ENCODE peak calls at places on chromosome 2, in six cellular contexts. B is HCT116, R is GM12878, E is K562, Y is HepG2, T is H1. V is an unnamed sample.
A peak's percentile ranks its signal among the peaks of the same experiment; 100 is the strongest.

GRCh38 chr2:239726631-239727181 is 298.4 kb downstream of the NDUFA10 start:
- DNase-seq in B (no peak), R (no peak), E (no peak), Y (no peak), T (no peak), V (no peak)

GRCh38 chr2:20171445-20171977 is 53.4 kb downstream of the SDC1 start:
- DNase-seq in B (no peak), R (no peak), E (no peak), Y (peak; percentile 64), T (no peak), V (no peak)

GRCh38 chr2:128594953-128595677 is 276.4 kb upstream of the HS6ST1 start:
- DNase-seq in B (no peak), R (no peak), E (no peak), Y (peak; percentile 77), T (peak; percentile 8), V (no peak)

GRCh38 chr2:159267926-159268325 is 18.6 kb downstream of the WDSUB1 start:
- DNase-seq in B (no peak), R (no peak), E (no peak), Y (no peak), T (no peak), V (no peak)

GRCh38 chr2:21836261-21836660 is 712.5 kb downstream of the TDRD15 start:
- DNase-seq in B (no peak), R (no peak), E (no peak), Y (no peak), T (no peak), V (no peak)

GRCh38 chr2:185291035-185291647 is 447.5 kb upstream of the FSIP2 start:
- DNase-seq in B (peak; percentile 40), R (no peak), E (no peak), Y (peak; percentile 64), T (peak; percentile 74), V (peak; percentile 61)

GRCh38 chr2:173446722-173447121 is 92.0 kb downstream of the CDCA7 start:
- DNase-seq in B (no peak), R (no peak), E (no peak), Y (no peak), T (no peak), V (no peak)

GRCh38 chr2:127191331-127192219 is 28.5 kb downstream of the CYP27C1 start:
- DNase-seq in B (no peak), R (no peak), E (no peak), Y (no peak), T (no peak), V (no peak)

GRCh38 chr2:208062113-208062512 is 36.8 kb upstream of the PLEKHM3 start:
- DNase-seq in B (peak; percentile 26), R (no peak), E (peak; percentile 26), Y (peak; percentile 71), T (no peak), V (no peak)

DNA sequence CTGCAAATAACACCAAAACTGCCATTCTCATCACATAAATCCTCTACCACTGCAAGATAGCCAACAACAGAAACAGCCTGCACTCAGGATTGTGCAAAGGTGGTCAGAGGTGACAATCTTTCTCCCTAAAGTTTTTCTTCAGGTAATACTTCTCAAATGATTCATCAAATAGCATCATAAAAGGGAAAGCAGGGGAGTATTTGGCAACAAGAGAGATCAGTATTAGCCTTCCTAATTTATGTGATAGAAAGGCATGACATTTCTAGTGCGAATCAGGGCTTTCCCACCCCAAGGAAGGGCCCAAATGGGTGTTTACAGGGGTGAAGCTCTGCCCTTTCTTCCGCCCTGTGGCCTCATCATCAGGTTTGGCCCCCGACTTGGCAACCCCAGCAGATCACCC is 64.5 kb downstream of the STK39 start:
- DNase-seq in B (no peak), R (no peak), E (no peak), Y (no peak), T (no peak), V (no peak)
- H3K4me1 ChIP-seq in B (peaks cover 90% of the 10 kb centered on the region), R (no peaks in the 10 kb centered on the region), E (no peaks in the 10 kb centered on the region), Y (peaks cover 100% of the 10 kb centered on the region), T (peaks cover 5% of the 10 kb centered on the region), V (no peaks in the 10 kb centered on the region)

GRCh38 chr2:221463235-221463896 is 108.7 kb downstream of the EPHA4 start:
- DNase-seq in B (no peak), R (no peak), E (no peak), Y (no peak), T (no peak), V (no peak)

GRCh38 chr2:221465776-221466175 is 106.3 kb downstream of the EPHA4 start:
- DNase-seq in B (no peak), R (peak; percentile 15), E (no peak), Y (no peak), T (no peak), V (no peak)

GRCh38 chr2:221467610-221468009 is 104.5 kb downstream of the EPHA4 start:
- DNase-seq in B (no peak), R (no peak), E (no peak), Y (no peak), T (no peak), V (no peak)

GRCh38 chr2:221468288-221468687 is 103.8 kb downstream of the EPHA4 start:
- DNase-seq in B (no peak), R (no peak), E (no peak), Y (no peak), T (peak; percentile 50), V (peak; percentile 89)
- TF ChIP-seq ZNF274 in B (no peak), R (no peak), E (no peak), Y (no peak), T (no peak), V (no peak)

DNA sequence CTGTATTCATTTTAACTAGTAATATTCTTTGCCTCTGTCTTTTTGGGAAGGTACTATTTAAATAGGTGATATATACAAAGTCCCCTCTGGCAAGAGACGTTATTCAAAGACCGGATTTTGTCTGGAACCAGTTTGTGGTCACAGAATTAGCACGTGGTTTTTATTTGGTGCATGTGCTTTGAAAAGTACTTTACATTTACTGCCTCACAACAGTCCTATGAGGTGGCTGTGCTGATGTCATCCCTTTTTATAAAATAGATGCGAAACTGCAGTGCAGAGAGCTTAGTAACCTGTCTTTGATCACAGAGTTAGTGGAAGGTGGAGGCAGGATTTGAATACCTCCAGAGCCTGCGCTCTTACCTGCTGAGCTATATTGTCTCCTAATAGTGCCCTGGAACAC is 4.0 kb downstream of the LPIN1 start:
- DNase-seq in B (no peak), R (peak; percentile 70), E (no peak), Y (no peak), T (no peak), V (no peak)
- H3K4me1 ChIP-seq in B (peaks cover 64% of the 10 kb centered on the region), R (peaks cover 68% of the 10 kb centered on the region), E (peaks cover 63% of the 10 kb centered on the region), Y (peaks cover 34% of the 10 kb centered on the region), T (peaks cover 6% of the 10 kb centered on the region), V (peaks cover 15% of the 10 kb centered on the region)

GRCh38 chr2:439077-439476 is 151.2 kb upstream of the ALKAL2 start:
- DNase-seq in B (no peak), R (no peak), E (no peak), Y (no peak), T (no peak), V (no peak)

GRCh38 chr2:436203-436602 is 148.3 kb upstream of the ALKAL2 start:
- DNase-seq in B (no peak), R (no peak), E (no peak), Y (no peak), T (no peak), V (no peak)

GRCh38 chr2:437180-437579 is 149.3 kb upstream of the ALKAL2 start:
- DNase-seq in B (no peak), R (no peak), E (no peak), Y (no peak), T (peak; percentile 11), V (no peak)

GRCh38 chr2:439540-440465 is 151.9 kb upstream of the ALKAL2 start:
- DNase-seq in B (no peak), R (no peak), E (no peak), Y (no peak), T (no peak), V (no peak)

GRCh38 chr2:437772-438393 is 150.0 kb upstream of the ALKAL2 start:
- DNase-seq in B (no peak), R (no peak), E (no peak), Y (no peak), T (peak; percentile 41), V (no peak)
- TF ChIP-seq ZNF274 in B (no peak), R (no peak), E (no peak), Y (no peak), T (no peak), V (no peak)

GRCh38 chr2:45720210-45720609 is 68.7 kb downstream of the PRKCE start:
- DNase-seq in B (no peak), R (no peak), E (peak; percentile 18), Y (no peak), T (no peak), V (no peak)
- H3K4me1 ChIP-seq in B (peaks cover 5% of the 10 kb centered on the region), R (peaks cover 30% of the 10 kb centered on the region), E (no peaks in the 10 kb centered on the region), Y (peaks cover 6% of the 10 kb centered on the region), T (no peaks in the 10 kb centered on the region), V (no peaks in the 10 kb centered on the region)

GRCh38 chr2:186575302-186575701 is 14.6 kb upstream of the ITGAV start:
- DNase-seq in B (peak; percentile 83), R (no peak), E (peak; percentile 62), Y (peak; percentile 94), T (no peak), V (peak; percentile 48)
- TF ChIP-seq ZNF274 in B (no peak), R (no peak), E (no peak), Y (no peak), T (no peak), V (no peak)

GRCh38 chr2:200380139-200380561 is 73.7 kb downstream of the SPATS2L start:
- DNase-seq in B (no peak), R (no peak), E (no peak), Y (no peak), T (no peak), V (no peak)

GRCh38 chr2:200377774-200378336 is 71.4 kb downstream of the SPATS2L start:
- DNase-seq in B (peak; percentile 57), R (no peak), E (peak; percentile 41), Y (peak; percentile 23), T (no peak), V (no peak)

GRCh38 chr2:200378652-200379290 is 72.3 kb downstream of the SPATS2L start:
- DNase-seq in B (no peak), R (no peak), E (no peak), Y (no peak), T (no peak), V (no peak)

GRCh38 chr2:200380833-200381542 is 74.5 kb downstream of the SPATS2L start:
- DNase-seq in B (no peak), R (no peak), E (peak; percentile 14), Y (no peak), T (no peak), V (no peak)

GRCh38 chr2:200379481-200380120 is 73.1 kb downstream of the SPATS2L start:
- DNase-seq in B (no peak), R (no peak), E (no peak), Y (no peak), T (no peak), V (no peak)
- H3K4me1 ChIP-seq in B (peaks cover 73% of the 10 kb centered on the region), R (peaks cover 44% of the 10 kb centered on the region), E (peaks cover 2% of the 10 kb centered on the region), Y (peaks cover 60% of the 10 kb centered on the region), T (peaks cover 48% of the 10 kb centered on the region), V (peaks cover 5% of the 10 kb centered on the region)